ENCODE peak calls at places on chromosome 20, in four cellular contexts. One of them, this sample, is unnamed.
A peak's percentile ranks its signal among the peaks of the same experiment; 100 is the strongest.

GRCh38 chr20:43963233-43963632 is 48.6 kb downstream of the TOX2 start:
- DNase-seq in endodermal cell: peak; percentile 44
- DNase-seq in type B pancreatic cell: no peak
- DNase-seq in dorsolateral prefrontal cortex: no peak
- DNase-seq in this sample: no peak

GRCh38 chr20:50911030-50911429 is 20.2 kb downstream of the ADNP start:
- DNase-seq in endodermal cell: no peak
- DNase-seq in type B pancreatic cell: no peak
- DNase-seq in dorsolateral prefrontal cortex: no peak
- DNase-seq in this sample: no peak

GRCh38 chr20:22720206-22720605 is 135.8 kb upstream of the FOXA2 start:
- DNase-seq in endodermal cell: no peak
- DNase-seq in type B pancreatic cell: no peak
- DNase-seq in dorsolateral prefrontal cortex: no peak
- DNase-seq in this sample: no peak

GRCh38 chr20:6029538-6029937 is 24.3 kb downstream of the LRRN4 start:
- DNase-seq in endodermal cell: no peak
- DNase-seq in type B pancreatic cell: no peak
- DNase-seq in dorsolateral prefrontal cortex: no peak
- DNase-seq in this sample: no peak

GRCh38 chr20:63502671-63503172 is 3.8 kb upstream of the EEF1A2 start:
- DNase-seq in endodermal cell: no peak
- DNase-seq in type B pancreatic cell: no peak
- DNase-seq in dorsolateral prefrontal cortex: no peak
- DNase-seq in this sample: no peak

GRCh38 chr20:35742741-35743523 is 872 bp upstream of the RBM39 start:
- DNase-seq in endodermal cell: peak; percentile 30
- DNase-seq in type B pancreatic cell: no peak
- DNase-seq in dorsolateral prefrontal cortex: no peak
- DNase-seq in this sample: no peak

GRCh38 chr20:56503911-56504310 is 20.6 kb upstream of the FAM209A start:
- DNase-seq in endodermal cell: peak; percentile 52
- DNase-seq in type B pancreatic cell: no peak
- DNase-seq in dorsolateral prefrontal cortex: no peak
- DNase-seq in this sample: no peak

GRCh38 chr20:22836877-22837276 is 198.2 kb upstream of the SSTR4 start:
- DNase-seq in endodermal cell: peak; percentile 35
- DNase-seq in type B pancreatic cell: no peak
- DNase-seq in dorsolateral prefrontal cortex: no peak
- DNase-seq in this sample: no peak

GRCh38 chr20:58310291-58310782 is 822 bp downstream of the RAB22A start:
- DNase-seq in endodermal cell: no peak
- DNase-seq in type B pancreatic cell: no peak
- DNase-seq in dorsolateral prefrontal cortex: no peak
- DNase-seq in this sample: no peak

GRCh38 chr20:41601742-41602141 is 16.4 kb downstream of the CHD6 start:
- DNase-seq in endodermal cell: no peak
- DNase-seq in type B pancreatic cell: no peak
- DNase-seq in dorsolateral prefrontal cortex: no peak
- DNase-seq in this sample: no peak

GRCh38 chr20:34069341-34070078 is 42.5 kb downstream of the EIF2S2 start:
- DNase-seq in endodermal cell: peak; percentile 92
- DNase-seq in type B pancreatic cell: peak; percentile 82
- DNase-seq in dorsolateral prefrontal cortex: peak; percentile 84
- DNase-seq in this sample: peak; percentile 46

GRCh38 chr20:50112512-50113419 is at the start of gene UBE2V1:
- DNase-seq in endodermal cell: peak; percentile 95
- DNase-seq in type B pancreatic cell: peak; percentile 89
- DNase-seq in dorsolateral prefrontal cortex: peak; percentile 93
- DNase-seq in this sample: peak; percentile 88